ENCODE peak calls at places on chromosomes 13 and 19, in six cellular contexts. O is IMR-90, F is suprapubic skin, V is uterus, I is heart right ventricle, T is aorta. W is an unnamed sample. For H3K4me1 and H3K27me3, the result is how much of the 10 kb centered on the place peaks cover.

GRCh38 chr13:45258339-45258685 is 57.5 kb upstream of the KCTD4 start:
- DNase-seq in O (no peak), F (no peak), V (no peak), I (no peak), T (no peak), W (no peak)

GRCh38 chr19:35030257-35031071 is at the start of gene SCN1B:
- DNase-seq in O (peak), F (no peak), V (peak), I (peak), T (peak), W (peak)

GRCh38 chr19:45114116-45114515 is 21.1 kb downstream of the PPP1R37 start:
- DNase-seq in O (no peak), F (no peak), V (no peak), I (no peak), T (no peak), W (no peak)

GRCh38 chr19:54017266-54017665 is 25.8 kb downstream of the CACNG6 start:
- DNase-seq in O (peak), F (no peak), V (no peak), I (no peak), T (no peak), W (no peak)

GRCh38 chr13:29509999-29510586 is 85.4 kb downstream of the SLC7A1 start:
- DNase-seq in O (peak), F (no peak), V (no peak), I (no peak), T (no peak), W (peak)

GRCh38 chr19:2478324-2478755 is 2.4 kb downstream of the GADD45B start:
- DNase-seq in O (peak), F (peak), V (peak), I (peak), T (peak), W (peak)

GRCh38 chr19:1856698-1857603 is 6.4 kb downstream of the KLF16 start:
- DNase-seq in O (peak), F (peak), V (peak), I (peak), T (peak), W (peak)

GRCh38 chr13:47708386-47708785 is 292.7 kb downstream of the SUCLA2 start:
- DNase-seq in O (peak), F (no peak), V (no peak), I (no peak), T (no peak), W (no peak)

GRCh38 chr13:109602356-109602755 is 184.0 kb downstream of the IRS2 start:
- DNase-seq in O (no peak), F (no peak), V (no peak), I (no peak), T (no peak), W (no peak)
- H3K4me1 ChIP-seq in O (under half), F (under half), V (under half), I (under half), T (under half), W (under half)

GRCh38 chr19:38742906-38743305 is 1.4 kb downstream of the CAPN12 start:
- DNase-seq in O (no peak), F (no peak), V (no peak), I (no peak), T (no peak), W (peak)

GRCh38 chr19:38741670-38742069 is 2.6 kb downstream of the CAPN12 start:
- DNase-seq in O (no peak), F (no peak), V (no peak), I (no peak), T (no peak), W (peak)

GRCh38 chr19:38743394-38744297 is 628 bp downstream of the CAPN12 start:
- DNase-seq in O (no peak), F (no peak), V (no peak), I (no peak), T (no peak), W (peak)

GRCh38 chr19:38740932-38741331 is 3.3 kb downstream of the CAPN12 start:
- DNase-seq in O (no peak), F (no peak), V (no peak), I (no peak), T (no peak), W (no peak)

GRCh38 chr19:38742296-38742695 is 2.0 kb downstream of the CAPN12 start:
- DNase-seq in O (no peak), F (no peak), V (no peak), I (no peak), T (no peak), W (peak)
- H3K27me3 ChIP-seq in O (under half), F (under half), V (under half), I (under half), T (under half), W (under half)

GRCh38 chr13:40534456-40534855 is 132.0 kb downstream of the FOXO1 start:
- DNase-seq in O (no peak), F (no peak), V (no peak), I (no peak), T (no peak), W (no peak)

GRCh38 chr13:40536443-40537113 is 129.9 kb downstream of the FOXO1 start:
- DNase-seq in O (no peak), F (no peak), V (no peak), I (no peak), T (no peak), W (no peak)

GRCh38 chr13:40539954-40540706 is 126.3 kb downstream of the FOXO1 start:
- DNase-seq in O (peak), F (no peak), V (no peak), I (no peak), T (no peak), W (no peak)

GRCh38 chr13:40535345-40535836 is 131.1 kb downstream of the FOXO1 start:
- DNase-seq in O (no peak), F (no peak), V (no peak), I (no peak), T (no peak), W (no peak)

DNA sequence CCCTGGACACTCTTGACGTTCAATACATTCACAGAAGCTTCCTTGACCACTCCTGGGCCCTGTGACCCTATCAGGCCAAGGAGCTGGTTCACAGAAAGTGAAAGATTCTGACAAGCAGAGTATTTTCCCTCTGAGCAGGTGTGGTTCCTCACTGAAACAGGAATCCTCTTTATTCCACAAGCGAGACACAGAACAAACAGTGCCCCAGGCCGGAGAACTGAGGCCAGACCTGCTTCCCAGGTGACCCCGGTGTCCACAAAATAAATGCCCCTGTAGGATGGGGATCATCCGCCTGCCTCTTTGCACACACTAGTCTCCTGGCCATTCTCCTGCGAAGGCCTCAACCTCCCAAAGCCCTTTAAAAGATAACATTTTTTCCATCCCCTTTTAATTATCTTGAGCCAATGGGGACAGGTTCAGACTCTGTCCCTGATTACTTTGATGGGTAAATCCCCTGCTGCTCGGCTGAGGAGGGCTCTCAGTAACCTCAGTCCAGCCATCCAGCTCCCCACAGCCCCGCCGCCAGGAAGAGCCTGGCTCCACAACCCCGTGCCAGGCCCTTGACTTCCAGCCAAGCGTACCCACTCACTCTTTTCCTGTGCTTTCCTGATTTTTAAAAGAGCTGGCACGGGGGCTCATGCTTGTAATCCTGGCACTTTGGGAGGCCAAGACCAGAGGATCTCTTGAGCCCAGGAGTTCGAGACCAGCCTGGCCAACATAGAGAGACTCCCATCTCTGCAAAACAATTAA is 129.1 kb downstream of the FOXO1 start:
- DNase-seq in O (no peak), F (no peak), V (no peak), I (no peak), T (no peak), W (no peak)
- H3K27ac ChIP-seq in O (no peak), F (peak), V (peak), I (no peak), T (no peak), W (no peak)

GRCh38 chr19:41411094-41411493 is 13.5 kb downstream of the BCKDHA start:
- DNase-seq in O (no peak), F (no peak), V (no peak), I (no peak), T (no peak), W (no peak)
- H3K4me1 ChIP-seq in O (under half), F (under half), V (under half), I (half or more), T (under half), W (half or more)

W was measured in spleen.